ENCODE peak calls at places on chromosomes 2 and 18, in ten cellular contexts. G is BJ; A is Ammon's horn; W is foreskin keratinocyte; Y is K562; J is NCI-H1105 treated with DMSO at 0.1 percent for 48 hours; K is cerebellar nuclear complex; U is DMS 273 treated with DMSO at 0.1 percent for 48 hours; O is posterior cingulate gyrus; H is activated CD4-positive, alpha-beta T cell treated with anti-CD3 and anti-CD28 coated beads for 24 hours. N is an unnamed sample.
A peak's percentile ranks its signal among the peaks of the same experiment; 100 is the strongest.

GRCh38 chr2:152421521-152422367 is 86.8 kb downstream of the FMNL2 start:
- DNase-seq in G (peak; percentile 84), U (no peak), K (peak; percentile 12), A (no peak), J (no peak), O (no peak), H (no peak), W (peak; percentile 96), Y (no peak), N (peak; percentile 95)

GRCh38 chr2:237196866-237197618 is 111.4 kb downstream of the COPS8 start:
- DNase-seq in W (no peak), H (no peak), A (no peak), U (no peak), O (no peak), Y (no peak), K (no peak), J (no peak), G (no peak), N (no peak)

GRCh38 chr18:48947583-48947982 is 3.2 kb downstream of the SMAD7 start:
- DNase-seq in O (no peak), J (peak; percentile 31), U (no peak), G (no peak), H (no peak), A (peak; percentile 77), Y (no peak), K (no peak), W (no peak), N (no peak)

GRCh38 chr2:230052299-230052698 is 16.4 kb downstream of the SLC16A14 start:
- DNase-seq in Y (no peak), G (no peak), A (no peak), J (no peak), K (no peak), U (no peak), O (no peak), H (no peak), W (no peak), N (no peak)

GRCh38 chr2:200432296-200432695 is 77.6 kb downstream of the KCTD18 start:
- DNase-seq in G (no peak), O (no peak), U (no peak), W (no peak), J (no peak), A (no peak), K (no peak), H (no peak), Y (no peak), N (no peak)

GRCh38 chr18:10100236-10100635 is 186.4 kb downstream of the VAPA start:
- DNase-seq in H (no peak), U (peak; percentile 43), G (no peak), K (no peak), Y (no peak), A (no peak), J (no peak), O (no peak), W (no peak), N (no peak)

GRCh38 chr2:43075054-43075593 is 151.3 kb downstream of the ZFP36L2 start:
- DNase-seq in A (peak; percentile 22), W (peak; percentile 99), G (peak; percentile 97), O (no peak), J (no peak), Y (no peak), U (no peak), H (no peak), K (no peak), N (peak; percentile 90)

GRCh38 chr2:98805412-98806265 is 74.7 kb upstream of the MGAT4A start:
- DNase-seq in W (peak; percentile 49), J (no peak), Y (no peak), H (no peak), A (peak; percentile 65), O (no peak), G (no peak), K (no peak), U (peak; percentile 66), N (no peak)

GRCh38 chr18:74465775-74466174 is 8.7 kb upstream of the DIPK1C start:
- DNase-seq in G (no peak), J (no peak), Y (no peak), H (no peak), O (no peak), W (no peak), K (no peak), U (no peak), A (no peak), N (no peak)

GRCh38 chr18:10442551-10442971 is 11.9 kb upstream of the APCDD1 start:
- DNase-seq in H (no peak), W (no peak), K (no peak), O (no peak), G (no peak), J (no peak), U (no peak), Y (no peak), A (peak; percentile 89), N (no peak)

GRCh38 chr18:3789525-3789924 is 339.6 kb downstream of the TGIF1 start:
- DNase-seq in U (no peak), J (no peak), Y (no peak), K (no peak), A (no peak), H (no peak), W (no peak), O (no peak), G (no peak), N (no peak)

GRCh38 chr2:4324531-4324930 is 621.2 kb downstream of the DCDC2C start:
- DNase-seq in O (no peak), K (no peak), G (no peak), A (no peak), Y (no peak), H (no peak), J (no peak), U (no peak), W (peak; percentile 20), N (no peak)

GRCh38 chr18:12159446-12159845 is 65.8 kb downstream of the ANKRD62 start:
- DNase-seq in W (peak; percentile 77), O (no peak), J (no peak), K (no peak), U (no peak), Y (no peak), H (no peak), A (no peak), G (no peak), N (peak; percentile 46)

GRCh38 chr2:148670773-148671172 is 26.2 kb downstream of the EPC2 start:
- DNase-seq in Y (no peak), W (peak; percentile 82), U (no peak), A (no peak), H (no peak), O (no peak), J (no peak), K (no peak), G (no peak), N (no peak)

GRCh38 chr2:197641666-197642065 is 33.7 kb downstream of the RFTN2 start:
- DNase-seq in U (no peak), J (no peak), K (no peak), Y (no peak), O (no peak), W (no peak), H (no peak), G (no peak), A (no peak), N (no peak)

GRCh38 chr18:29449424-29449823 is 1272.5 kb upstream of the CDH2 start:
- DNase-seq in Y (no peak), K (no peak), U (no peak), W (no peak), H (no peak), A (no peak), G (no peak), O (no peak), J (no peak), N (no peak)

GRCh38 chr18:22705328-22705727 is 227.8 kb upstream of the RBBP8 start:
- DNase-seq in A (no peak), W (peak; percentile 45), K (no peak), U (no peak), Y (no peak), G (no peak), H (no peak), O (no peak), J (no peak), N (peak; percentile 8)

GRCh38 chr2:42317945-42318344 is 43.1 kb downstream of the COX7A2L start:
- DNase-seq in G (no peak), A (no peak), U (no peak), H (no peak), K (no peak), Y (no peak), J (no peak), O (no peak), W (no peak), N (no peak)

GRCh38 chr18:33578371-33579146 is 540 bp downstream of the ASXL3 start:
- DNase-seq in K (no peak), O (peak; percentile 84), G (no peak), U (no peak), A (peak; percentile 49), H (no peak), J (peak; percentile 15), Y (no peak), W (no peak), N (no peak)

GRCh38 chr2:173999272-173999671 is 34.1 kb upstream of the SP3 start:
- DNase-seq in A (peak; percentile 53), U (no peak), H (no peak), J (no peak), Y (no peak), K (no peak), W (no peak), G (no peak), O (no peak), N (no peak)

GRCh38 chr2:3651686-3652516 is 6.1 kb upstream of the ALLC start:
- DNase-seq in Y (no peak), W (no peak), H (peak; percentile 31), O (peak; percentile 97), J (peak; percentile 94), G (no peak), U (peak; percentile 83), K (peak; percentile 18), A (peak; percentile 69), N (no peak)

GRCh38 chr2:14423145-14423906 is 209.2 kb upstream of the LRATD1 start:
- DNase-seq in J (no peak), G (no peak), U (no peak), O (no peak), H (no peak), W (no peak), K (no peak), A (no peak), Y (no peak), N (no peak)

GRCh38 chr2:96806468-96807126 is 9.5 kb upstream of the CNNM3 start:
- DNase-seq in O (peak; percentile 63), A (no peak), U (no peak), W (no peak), K (no peak), G (no peak), Y (no peak), J (no peak), H (no peak), N (no peak)

GRCh38 chr2:237691200-237691907 is 64.0 kb downstream of the LRRFIP1 start:
- DNase-seq in Y (no peak), U (no peak), K (no peak), G (no peak), A (no peak), H (no peak), W (no peak), O (peak; percentile 80), J (no peak), N (no peak)

N was measured in amniotic stem cell.